ENCODE peak calls at places on chromosomes 7 and 10, in five cellular contexts. M is GM23248, O is fibroblast of lung, X is colonic mucosa, Z is endodermal cell. R is an unnamed sample.

GRCh38 chr10:71969929-71970328 is 5.7 kb downstream of the CHST3 start:
- DNase-seq in M (no peak), O (no peak), X (no peak), Z (no peak), R (peak)

GRCh38 chr10:115606081-115606480 is 512.9 kb downstream of the ATRNL1 start:
- DNase-seq in M (no peak), O (peak), X (no peak), Z (no peak), R (no peak)

GRCh38 chr7:73699370-73700069 is 16.1 kb downstream of the BUD23 start:
- DNase-seq in M (no peak), O (no peak), X (no peak), Z (no peak), R (peak)

GRCh38 chr7:8217200-8218068 is 44.5 kb downstream of the ICA1 start:
- DNase-seq in M (peak), O (peak), X (peak), Z (no peak), R (peak)

GRCh38 chr7:46969303-46970130 is 612.4 kb downstream of the TNS3 start:
- DNase-seq in M (peak), O (peak), X (peak), Z (no peak), R (no peak)

GRCh38 chr7:148772297-148773089 is 73.8 kb downstream of the CUL1 start:
- DNase-seq in M (peak), O (peak), X (no peak), Z (no peak), R (no peak)

GRCh38 chr7:24733414-24734060 is 23.7 kb downstream of the GSDME start:
- DNase-seq in M (no peak), O (no peak), X (no peak), Z (no peak), R (no peak)

GRCh38 chr7:64618785-64619456 is 47.0 kb upstream of the ZNF107 start:
- DNase-seq in M (peak), O (peak), X (peak), Z (no peak), R (peak)

GRCh38 chr10:114110174-114110972 is 63.6 kb downstream of the CCDC186 start:
- DNase-seq in M (peak), O (no peak), X (no peak), Z (peak), R (no peak)

GRCh38 chr7:7862393-7862792 is 106.2 kb upstream of the GLCCI1 start:
- DNase-seq in M (no peak), O (peak), X (no peak), Z (no peak), R (no peak)

DNA sequence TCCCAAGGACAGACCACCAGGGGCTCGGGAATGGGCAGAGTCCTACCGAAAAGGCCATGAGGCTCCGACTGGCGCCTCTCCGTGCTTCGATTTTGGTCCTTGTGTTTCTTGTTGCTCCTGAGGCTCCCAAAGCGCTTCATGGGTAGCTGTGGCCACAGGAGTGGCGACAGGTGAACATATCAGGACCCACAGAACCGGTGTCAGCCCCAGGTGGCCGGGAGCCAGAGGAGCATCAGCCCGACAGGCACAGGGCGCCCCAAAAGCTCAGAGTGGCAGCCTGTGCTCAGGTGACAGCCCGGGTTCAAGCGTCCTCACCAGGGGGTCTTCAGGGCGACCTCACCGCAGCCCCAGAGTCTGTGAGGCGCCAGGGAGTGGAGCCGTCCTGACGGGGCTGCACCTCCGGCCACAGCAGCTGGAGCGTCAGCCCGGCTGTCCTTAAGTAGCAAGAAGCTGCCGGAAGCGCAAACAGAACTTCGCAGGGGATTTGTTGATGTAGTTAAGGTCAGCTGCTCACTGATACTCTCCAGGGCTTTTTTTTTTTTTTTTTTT is 141.0 kb downstream of the PRKAG2 start:
- DNase-seq in M (no peak), O (no peak), X (no peak), Z (no peak), R (no peak)
- H3K9ac ChIP-seq in M (peak), O (peak), X (no peak), Z (no peak), R (no peak)

DNA sequence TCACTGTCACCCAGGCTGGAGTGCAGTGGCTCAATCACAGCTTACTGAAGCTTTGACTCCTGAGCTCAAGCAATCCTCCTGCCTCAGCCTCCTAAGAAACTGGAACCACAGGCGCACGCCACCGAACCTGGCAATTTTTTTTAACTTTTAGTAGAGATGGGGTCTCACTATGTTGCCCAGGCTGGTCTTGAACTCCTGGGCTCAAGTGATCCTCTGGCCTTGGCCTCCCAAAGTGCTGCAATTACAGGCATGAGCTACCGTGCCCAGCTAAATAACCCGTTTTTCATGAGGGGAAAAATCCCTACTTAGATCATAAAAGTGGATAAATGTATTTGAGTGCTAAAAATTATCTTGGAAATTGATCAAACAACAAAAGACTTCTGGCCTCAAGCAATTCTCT is 200.5 kb upstream of the IMMP2L start:
- DNase-seq in M (no peak), O (no peak), X (no peak), Z (no peak), R (no peak)
- H3K9ac ChIP-seq in M (no peak), O (no peak), X (no peak), Z (no peak), R (no peak)

DNA sequence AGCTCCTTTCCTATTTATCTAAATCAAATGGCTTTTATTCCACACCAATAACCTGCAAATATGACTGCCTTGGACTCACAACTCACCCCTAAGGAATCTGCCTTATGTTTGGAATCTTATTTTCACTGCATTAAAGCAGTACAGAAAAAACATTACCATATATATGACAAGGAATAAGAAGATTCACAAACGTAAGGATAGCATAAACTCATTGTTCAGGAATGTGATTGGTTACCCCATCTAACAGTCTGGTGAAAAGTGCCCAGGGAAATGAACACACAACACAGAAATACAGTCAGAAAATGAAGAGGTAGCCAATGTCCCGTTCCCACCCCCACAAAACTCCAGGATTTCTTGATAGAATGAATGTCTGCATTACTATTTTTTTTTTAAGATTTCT is 2.0 kb downstream of the PPP3CB start:
- DNase-seq in M (peak), O (peak), X (no peak), Z (no peak), R (no peak)
- H3K9ac ChIP-seq in M (peak), O (no peak), X (no peak), Z (no peak), R (peak)

GRCh38 chr10:122461729-122462532 is 578 bp downstream of the HTRA1 start:
- DNase-seq in M (peak), O (peak), X (no peak), Z (peak), R (no peak)
- H3K9ac ChIP-seq in M (peak), O (peak), X (peak), Z (no peak), R (peak)

GRCh38 chr7:91033574-91033973 is 230.7 kb upstream of the FZD1 start:
- DNase-seq in M (no peak), O (no peak), X (no peak), Z (no peak), R (no peak)

GRCh38 chr7:91030680-91031079 is 233.6 kb upstream of the FZD1 start:
- DNase-seq in M (no peak), O (no peak), X (no peak), Z (peak), R (no peak)

GRCh38 chr7:91031757-91032156 is 232.5 kb upstream of the FZD1 start:
- DNase-seq in M (no peak), O (no peak), X (no peak), Z (peak), R (no peak)

GRCh38 chr7:91039033-91039432 is 225.2 kb upstream of the FZD1 start:
- DNase-seq in M (no peak), O (no peak), X (no peak), Z (no peak), R (no peak)

DNA sequence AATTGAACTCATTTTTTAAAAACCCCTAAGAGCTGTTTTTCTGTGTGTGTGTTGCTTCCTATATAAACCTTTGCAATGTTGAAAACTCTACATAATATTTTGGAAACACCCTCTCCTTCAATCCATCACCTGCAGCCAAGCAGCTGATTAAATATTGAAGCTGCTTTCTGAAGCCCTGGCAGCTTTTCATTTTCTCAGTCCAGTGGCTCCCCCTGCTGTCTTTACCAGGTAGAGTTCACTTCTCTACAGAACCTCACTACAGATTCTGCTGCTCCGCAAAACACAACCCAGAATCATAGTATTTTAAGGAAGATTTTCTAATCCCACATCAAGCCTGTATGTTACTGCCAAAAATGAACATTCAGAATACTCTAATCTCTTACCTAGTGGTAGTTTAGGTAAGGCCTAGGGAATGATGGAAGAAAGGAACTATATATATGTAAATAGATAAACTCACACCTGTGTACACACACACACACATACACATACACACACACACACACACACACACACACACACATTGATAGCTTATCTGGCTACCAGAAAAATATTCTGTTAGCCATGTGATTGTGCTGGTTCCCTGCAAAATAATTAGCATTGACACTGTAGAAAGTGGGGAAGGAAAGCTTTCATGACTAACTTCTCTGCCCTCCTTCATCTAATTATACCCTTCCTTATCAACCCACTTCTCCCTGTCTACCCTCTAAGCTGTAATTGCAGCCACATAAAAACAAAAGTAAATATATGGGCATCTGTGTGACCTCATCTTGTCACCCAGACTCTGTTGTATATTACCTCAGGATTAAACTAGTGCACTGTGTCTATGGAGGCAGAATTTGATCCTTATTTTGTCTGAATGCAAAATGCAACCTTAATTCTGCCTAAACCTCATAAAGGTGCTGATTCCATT is 229.5 kb upstream of the FZD1 start:
- DNase-seq in M (peak), O (peak), X (peak), Z (peak), R (peak)
- H3K9ac ChIP-seq in M (no peak), O (no peak), X (no peak), Z (no peak), R (no peak)

GRCh38 chr10:79230563-79231249 is 116.6 kb upstream of the PPIF start:
- DNase-seq in M (no peak), O (no peak), X (no peak), Z (peak), R (no peak)
- H3K9ac ChIP-seq in M (no peak), O (no peak), X (no peak), Z (no peak), R (no peak)

GRCh38 chr10:6313107-6313895 is 110.6 kb downstream of the PFKFB3 start:
- DNase-seq in M (peak), O (peak), X (no peak), Z (no peak), R (no peak)
- H3K9ac ChIP-seq in M (no peak), O (no peak), X (no peak), Z (no peak), R (no peak)

R was measured in SK-N-SH.